ENCODE peak calls at places on chromosomes 7 and 10, in nine cellular contexts. X is fibroblast of lung; R is D721Med; F is stimulated activated CD4-positive, alpha-beta T cell treated with anti-CD3 and anti-CD28 coated beads, Interleukin-1b, Interleukin-23, amount 100 ng/mL, for 24 hours; Q is GM06990; A is amygdala; E is stimulated activated CD8-positive, alpha-beta memory T cell treated with anti-CD3 and anti-CD28 coated beads, Interleukin-7, amount 100 ng/mL, for 1 hour; U is occipital lobe; D is activated effector memory CD4-positive, alpha-beta T cell treated with Interleukin-2 at 50 U/mL for 16 hours. W is an unnamed sample.

GRCh38 chr7:816751-817671 is 15.3 kb upstream of the SUN1 start:
- DNase-seq in A (no peak), D (peak), U (no peak), Q (peak), R (no peak), F (no peak), X (peak), E (no peak), W (no peak)

GRCh38 chr10:71025535-71025934 is 137.2 kb upstream of the PCBD1 start:
- DNase-seq in Q (no peak), D (no peak), R (no peak), X (no peak), F (no peak), U (no peak), A (no peak), E (no peak), W (no peak)

GRCh38 chr7:36942558-36943354 is 218.5 kb upstream of the AOAH start:
- DNase-seq in R (no peak), A (no peak), X (no peak), Q (no peak), U (no peak), E (no peak), D (no peak), F (no peak), W (no peak)

GRCh38 chr10:102783541-102783930 is 39.8 kb downstream of the WBP1L start:
- DNase-seq in F (no peak), E (no peak), D (no peak), U (no peak), A (no peak), X (no peak), R (no peak), Q (no peak), W (no peak)

GRCh38 chr7:95871078-95871848 is 98.9 kb downstream of the DYNC1I1 start:
- DNase-seq in U (no peak), E (no peak), F (no peak), R (no peak), A (no peak), Q (no peak), X (peak), D (no peak), W (no peak)

GRCh38 chr7:19110026-19110777 is 7.2 kb downstream of the TWIST1 start:
- DNase-seq in Q (no peak), E (no peak), D (no peak), X (no peak), A (no peak), F (no peak), U (no peak), R (no peak), W (no peak)

GRCh38 chr10:58817499-58817898 is 304.8 kb downstream of the BICC1 start:
- DNase-seq in D (no peak), Q (no peak), X (no peak), A (no peak), U (no peak), F (no peak), R (no peak), E (no peak), W (no peak)

GRCh38 chr7:23594879-23595604 is 2.1 kb upstream of the CCDC126 start:
- DNase-seq in X (no peak), E (no peak), F (no peak), U (no peak), R (no peak), D (no peak), Q (peak), A (no peak), W (no peak)

GRCh38 chr7:54705436-54705835 is 53.6 kb downstream of the SEC61G start:
- DNase-seq in Q (no peak), E (no peak), F (no peak), A (no peak), R (no peak), U (no peak), D (no peak), X (peak), W (no peak)

GRCh38 chr10:133237241-133238065 is at the start of gene VENTX:
- DNase-seq in F (no peak), Q (no peak), U (no peak), X (no peak), R (no peak), D (no peak), A (no peak), E (no peak), W (no peak)

GRCh38 chr10:30786131-30786530 is 156.6 kb upstream of the LYZL2 start:
- DNase-seq in E (no peak), Q (no peak), A (no peak), R (no peak), D (no peak), X (peak), F (no peak), U (no peak), W (no peak)

GRCh38 chr10:71463111-71463510 is 66.4 kb downstream of the CDH23 start:
- DNase-seq in D (no peak), Q (no peak), R (no peak), A (no peak), E (no peak), U (no peak), F (no peak), X (no peak), W (no peak)

GRCh38 chr10:118459642-118460193 is 117.6 kb upstream of the FAM204A start:
- DNase-seq in A (no peak), U (peak), D (peak), Q (no peak), X (peak), R (peak), F (peak), E (peak), W (no peak)

GRCh38 chr10:1379601-1380000 is 323.4 kb downstream of the WDR37 start:
- DNase-seq in A (no peak), D (no peak), R (no peak), U (no peak), Q (no peak), E (no peak), F (no peak), X (no peak), W (no peak)

GRCh38 chr7:12257582-12257981 is 46.5 kb downstream of the TMEM106B start:
- DNase-seq in U (no peak), R (no peak), A (no peak), D (no peak), Q (peak), E (no peak), F (no peak), X (peak), W (no peak)

GRCh38 chr10:128078136-128078969 is 47.9 kb downstream of the MKI67 start:
- DNase-seq in E (no peak), Q (no peak), R (peak), X (peak), F (no peak), A (no peak), U (no peak), D (no peak), W (peak)

GRCh38 chr7:5701085-5701914 is 80.2 kb downstream of the RNF216 start:
- DNase-seq in F (peak), A (no peak), X (peak), U (no peak), D (no peak), Q (peak), R (no peak), E (peak), W (no peak)

GRCh38 chr10:91220954-91221696 is 662 bp downstream of the PCGF5 start:
- DNase-seq in E (no peak), U (no peak), X (peak), D (no peak), A (no peak), Q (no peak), F (no peak), R (no peak), W (no peak)

GRCh38 chr7:119545118-119545517 is 727.9 kb upstream of the KCND2 start:
- DNase-seq in F (no peak), E (no peak), D (no peak), X (peak), R (no peak), U (no peak), A (no peak), Q (no peak), W (no peak)

GRCh38 chr7:96596120-96596826 is 113.4 kb downstream of the SEM1 start:
- DNase-seq in A (no peak), F (no peak), R (no peak), X (peak), Q (no peak), D (no peak), E (no peak), U (no peak), W (no peak)

GRCh38 chr10:178208-178607 is 43.0 kb downstream of the ZMYND11 start:
- DNase-seq in F (no peak), U (no peak), A (no peak), R (no peak), E (no peak), Q (no peak), X (peak), D (no peak), W (no peak)

GRCh38 chr10:71757450-71757918 is 15.8 kb downstream of the VSIR start:
- DNase-seq in X (peak), E (no peak), U (no peak), A (no peak), Q (no peak), F (no peak), D (no peak), R (no peak), W (no peak)

GRCh38 chr7:71408276-71408675 is 276.3 kb downstream of the GALNT17 start:
- DNase-seq in F (no peak), U (peak), Q (no peak), D (no peak), A (no peak), X (no peak), R (no peak), E (no peak), W (peak)

GRCh38 chr7:16762177-16762576 is 8.6 kb downstream of the TSPAN13 start:
- DNase-seq in R (no peak), X (no peak), Q (no peak), E (no peak), U (no peak), A (no peak), F (no peak), D (no peak), W (no peak)

GRCh38 chr7:150430465-150431085 is 19.9 kb upstream of the GIMAP8 start:
- DNase-seq in D (no peak), X (no peak), R (no peak), E (no peak), U (no peak), F (no peak), A (no peak), Q (no peak), W (peak)